ENCODE peak calls at places on chromosome 4, in four cellular contexts. Z is heart right ventricle, I is body of pancreas, X is psoas muscle. H is an unnamed sample. For H3K4me1, the result is how much of the 10 kb centered on the place peaks cover.

GRCh38 chr4:53128959-53129358 is 236.9 kb downstream of the SCFD2 start:
- DNase-seq in Z (peak), I (peak), X (no peak), H (no peak)

GRCh38 chr4:185847352-185848078 is 35.5 kb upstream of the SORBS2 start:
- DNase-seq in Z (peak), I (no peak), X (no peak), H (peak)

GRCh38 chr4:52036875-52037274 is 1.2 kb downstream of the SGCB start:
- DNase-seq in I (no peak), Z (no peak), X (no peak), H (no peak)

GRCh38 chr4:107379054-107379869 is 340.8 kb downstream of the PAPSS1 start:
- DNase-seq in I (no peak), X (no peak), Z (no peak), H (no peak)

GRCh38 chr4:176641237-176641636 is 151.5 kb downstream of the VEGFC start:
- DNase-seq in X (no peak), Z (no peak), I (no peak), H (no peak)

GRCh38 chr4:24800273-24800880 is 5.0 kb downstream of the SOD3 start:
- DNase-seq in Z (peak), I (no peak), X (peak), H (no peak)

GRCh38 chr4:158538176-158538575 is 16.5 kb downstream of the RXFP1 start:
- DNase-seq in I (no peak), X (no peak), Z (no peak), H (peak)

GRCh38 chr4:145954924-145955339 is 16.3 kb upstream of the ZNF827 start:
- DNase-seq in Z (no peak), X (no peak), I (peak), H (peak)

GRCh38 chr4:76803522-76803921 is 94.4 kb downstream of the SOWAHB start:
- DNase-seq in I (no peak), X (no peak), Z (no peak), H (peak)

GRCh38 chr4:72112514-72113156 is 80.8 kb downstream of the NPFFR2 start:
- DNase-seq in Z (no peak), X (no peak), I (no peak), H (peak)

GRCh38 chr4:47510506-47511143 is 25.6 kb downstream of the ATP10D start:
- DNase-seq in I (no peak), Z (no peak), X (no peak), H (no peak)

GRCh38 chr4:74499986-74500781 is 55.2 kb downstream of the AREG start:
- DNase-seq in I (no peak), X (no peak), Z (no peak), H (peak)

GRCh38 chr4:11765849-11766453 is 337.3 kb upstream of the HS3ST1 start:
- DNase-seq in Z (no peak), X (no peak), I (peak), H (peak)

GRCh38 chr4:119039779-119040178 is 95.9 kb upstream of the MYOZ2 start:
- DNase-seq in I (peak), Z (no peak), X (peak), H (no peak)

GRCh38 chr4:10017037-10017893 is 4.0 kb downstream of the SLC2A9 start:
- DNase-seq in Z (no peak), X (no peak), I (no peak), H (no peak)

GRCh38 chr4:147103403-147103946 is 157.8 kb upstream of the TTC29 start:
- DNase-seq in I (no peak), X (peak), Z (peak), H (no peak)

GRCh38 chr4:93670434-93670833 is 158.1 kb upstream of the ATOH1 start:
- DNase-seq in Z (no peak), X (no peak), I (no peak), H (no peak)

GRCh38 chr4:20528508-20528907 is 171.8 kb upstream of the PACRGL start:
- DNase-seq in X (no peak), I (no peak), Z (no peak), H (no peak)

GRCh38 chr4:145557720-145558119 is 61.5 kb upstream of the MMAA start:
- DNase-seq in I (peak), X (peak), Z (peak), H (peak)

GRCh38 chr4:170398228-170398627 is 308.5 kb upstream of the AADAT start:
- DNase-seq in I (no peak), Z (no peak), X (no peak), H (no peak)

GRCh38 chr4:7389719-7390118 is 45.0 kb downstream of the PSAPL1 start:
- DNase-seq in Z (no peak), X (no peak), I (no peak), H (no peak)

GRCh38 chr4:7391637-7392437 is 42.9 kb downstream of the PSAPL1 start:
- DNase-seq in Z (no peak), X (no peak), I (no peak), H (no peak)

GRCh38 chr4:7390906-7391636 is 43.7 kb downstream of the PSAPL1 start:
- DNase-seq in I (no peak), X (no peak), Z (no peak), H (no peak)

GRCh38 chr4:7389101-7389701 is 45.5 kb downstream of the PSAPL1 start:
- DNase-seq in X (no peak), Z (no peak), I (no peak), H (no peak)

DNA sequence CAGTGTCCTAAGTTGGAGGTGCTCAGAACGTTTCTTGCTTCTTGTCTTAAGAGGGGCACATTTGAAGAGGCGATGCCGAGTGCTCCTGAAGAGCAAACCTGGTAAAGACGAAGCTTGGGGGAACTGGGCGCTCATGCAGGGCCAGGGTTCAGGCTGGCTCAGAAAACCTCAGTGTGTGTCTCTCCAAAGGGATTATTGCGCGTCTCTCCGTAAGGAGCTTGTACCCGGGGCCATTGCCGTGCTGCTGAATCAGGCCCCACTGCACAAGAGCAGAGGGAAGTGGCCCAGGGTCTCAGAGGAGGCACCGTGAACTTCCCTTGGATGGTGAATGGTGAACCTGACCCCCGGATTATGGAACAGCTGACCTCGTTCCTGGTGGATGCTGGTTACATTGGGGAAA is 44.4 kb downstream of the PSAPL1 start:
- DNase-seq in X (no peak), I (no peak), Z (no peak), H (no peak)
- H3K4me1 ChIP-seq in X (under half), I (under half), Z (under half), H (under half)

GRCh38 chr4:7191546-7192251 is 639 bp upstream of the SORCS2 start:
- DNase-seq in Z (no peak), I (no peak), X (peak), H (no peak)
- H3K4me3 ChIP-seq in Z (peak), I (no peak), X (peak), H (no peak)

DNA sequence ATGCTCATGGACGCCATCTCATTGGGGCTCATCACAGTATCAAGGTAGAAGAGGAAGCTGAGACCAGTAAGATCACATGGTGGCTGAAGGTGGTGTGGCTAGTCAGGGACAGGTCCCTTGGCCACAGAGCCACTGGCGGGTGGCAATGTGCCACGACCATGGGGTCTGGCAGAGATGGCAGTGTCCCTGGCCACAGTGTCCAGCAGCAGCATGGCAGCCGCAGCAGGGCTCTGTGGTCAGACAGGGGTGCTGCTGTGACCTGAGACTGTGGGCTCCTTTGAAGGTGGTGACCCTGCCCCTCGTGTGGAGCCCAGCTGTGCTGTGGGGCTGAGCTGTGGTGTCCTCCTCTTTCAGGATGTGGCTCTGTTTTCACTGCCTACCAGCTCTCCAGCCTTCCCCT is 2.2 kb upstream of the DOK7 start:
- DNase-seq in Z (peak), I (no peak), X (peak), H (no peak)
- H3K27ac ChIP-seq in Z (no peak), I (peak), X (peak), H (peak)

GRCh38 chr4:154877110-154877760 is 96.2 kb downstream of the RBM46 start:
- DNase-seq in I (no peak), X (no peak), Z (no peak), H (peak)
- H3K4me1 ChIP-seq in I (under half), X (under half), Z (under half), H (under half)

GRCh38 chr4:112853662-112854256 is 195.7 kb upstream of the ANK2 start:
- DNase-seq in X (no peak), I (no peak), Z (no peak), H (no peak)
- H3K4me3 ChIP-seq in X (no peak), I (no peak), Z (no peak), H (no peak)

GRCh38 chr4:7842384-7843279 is 97.0 kb downstream of the AFAP1 start:
- DNase-seq in X (peak), Z (peak), I (no peak), H (peak)
- H3K27ac ChIP-seq in X (peak), Z (peak), I (peak), H (peak)

GRCh38 chr4:6888506-6889071 is 21.0 kb upstream of the TBC1D14 start:
- DNase-seq in I (no peak), Z (no peak), X (no peak), H (no peak)

GRCh38 chr4:6885953-6886557 is 23.6 kb upstream of the TBC1D14 start:
- DNase-seq in Z (peak), X (peak), I (peak), H (no peak)

GRCh38 chr4:6887591-6888371 is 21.8 kb upstream of the TBC1D14 start:
- DNase-seq in Z (peak), I (no peak), X (peak), H (no peak)

GRCh38 chr4:6889101-6889735 is 20.4 kb upstream of the TBC1D14 start:
- DNase-seq in X (no peak), Z (no peak), I (no peak), H (no peak)

GRCh38 chr4:6886886-6887285 is 22.7 kb upstream of the TBC1D14 start:
- DNase-seq in I (no peak), Z (no peak), X (no peak), H (no peak)
- H3K4me1 ChIP-seq in I (under half), Z (under half), X (under half), H (under half)